ENCODE peak calls at places on chromosomes 5 and 9, in four cellular contexts. One of them, this sample, is unnamed.
A peak's percentile ranks its signal among the peaks of the same experiment; 100 is the strongest.

GRCh38 chr5:177434437-177434836 is 8.0 kb downstream of the GRK6 start:
- DNase-seq in A549: no peak
- DNase-seq in K562: no peak
- DNase-seq in HepG2: no peak
- DNase-seq in this sample: no peak

GRCh38 chr5:61619289-61619688 is 287.2 kb downstream of the ZSWIM6 start:
- DNase-seq in K562: no peak
- DNase-seq in HepG2: no peak
- DNase-seq in A549: no peak
- DNase-seq in this sample: no peak

GRCh38 chr5:10216107-10216506 is 33.6 kb downstream of the ATPSCKMT start:
- DNase-seq in HepG2: no peak
- DNase-seq in A549: no peak
- DNase-seq in K562: no peak
- DNase-seq in this sample: no peak

GRCh38 chr5:149666212-149666852 is 63.8 kb upstream of the PPARGC1B start:
- DNase-seq in K562: peak; percentile 83
- DNase-seq in HepG2: no peak
- DNase-seq in A549: no peak
- DNase-seq in this sample: no peak

GRCh38 chr9:73213300-73213699 is 61.6 kb downstream of the ANXA1 start:
- DNase-seq in A549: no peak
- DNase-seq in K562: no peak
- DNase-seq in HepG2: no peak
- DNase-seq in this sample: no peak

GRCh38 chr5:170329524-170329923 is 31.9 kb upstream of the LCP2 start:
- DNase-seq in HepG2: no peak
- DNase-seq in A549: no peak
- DNase-seq in K562: no peak
- DNase-seq in this sample: no peak

GRCh38 chr5:473344-474192 is 30.6 kb downstream of the EXOC3 start:
- DNase-seq in HepG2: peak; percentile 27
- DNase-seq in A549: peak; percentile 35
- DNase-seq in K562: peak; percentile 53
- DNase-seq in this sample: peak; percentile 34

GRCh38 chr5:30113542-30113941 is 1079.9 kb upstream of the CDH6 start:
- DNase-seq in K562: no peak
- DNase-seq in HepG2: no peak
- DNase-seq in A549: no peak
- DNase-seq in this sample: no peak

GRCh38 chr9:95096807-95097206 is 220.7 kb downstream of the FANCC start:
- DNase-seq in HepG2: peak; percentile 33
- DNase-seq in K562: no peak
- DNase-seq in A549: no peak
- DNase-seq in this sample: no peak

GRCh38 chr9:133471551-133472276 is 7.2 kb downstream of the SLC2A6 start:
- DNase-seq in A549: no peak
- DNase-seq in HepG2: no peak
- DNase-seq in K562: no peak
- DNase-seq in this sample: no peak

GRCh38 chr9:17651725-17652124 is 72.9 kb downstream of the SH3GL2 start:
- DNase-seq in K562: no peak
- DNase-seq in HepG2: no peak
- DNase-seq in A549: no peak
- DNase-seq in this sample: no peak

GRCh38 chr5:126600631-126601511 is at the start of gene PHAX:
- DNase-seq in K562: peak; percentile 89
- DNase-seq in A549: peak; percentile 77
- DNase-seq in HepG2: peak; percentile 60
- DNase-seq in this sample: peak; percentile 84

GRCh38 chr9:113541019-113541900 is 77.7 kb downstream of the RGS3 start:
- DNase-seq in HepG2: peak; percentile 37
- DNase-seq in K562: peak; percentile 90
- DNase-seq in A549: peak; percentile 40
- DNase-seq in this sample: peak; percentile 74

GRCh38 chr5:158165647-158166046 is 306.7 kb upstream of the CLINT1 start:
- DNase-seq in K562: no peak
- DNase-seq in A549: no peak
- DNase-seq in HepG2: no peak
- DNase-seq in this sample: no peak

GRCh38 chr5:463301-463700 is 20.3 kb downstream of the EXOC3 start:
- DNase-seq in A549: no peak
- DNase-seq in K562: no peak
- DNase-seq in HepG2: no peak
- DNase-seq in this sample: no peak

GRCh38 chr5:122915717-122916399 is 70.4 kb downstream of the SNX24 start:
- DNase-seq in HepG2: peak; percentile 13
- DNase-seq in K562: no peak
- DNase-seq in A549: no peak
- DNase-seq in this sample: no peak

GRCh38 chr9:20740304-20740703 is 56.2 kb downstream of the FOCAD start:
- DNase-seq in HepG2: no peak
- DNase-seq in A549: no peak
- DNase-seq in K562: no peak
- DNase-seq in this sample: no peak

GRCh38 chr5:67038817-67039603 is 157.6 kb downstream of the CD180 start:
- DNase-seq in A549: no peak
- DNase-seq in K562: no peak
- DNase-seq in HepG2: peak; percentile 31
- DNase-seq in this sample: no peak

GRCh38 chr9:130664191-130665028 is at the start of gene PRDM12:
- DNase-seq in A549: no peak
- DNase-seq in HepG2: no peak
- DNase-seq in K562: no peak
- DNase-seq in this sample: peak; percentile 63

GRCh38 chr9:5719546-5719945 is 90.6 kb downstream of the RIC1 start:
- DNase-seq in K562: no peak
- DNase-seq in A549: no peak
- DNase-seq in HepG2: no peak
- DNase-seq in this sample: no peak

GRCh38 chr9:35696520-35697215 is 6.9 kb upstream of the TPM2 start:
- DNase-seq in HepG2: peak; percentile 59
- DNase-seq in A549: peak; percentile 80
- DNase-seq in K562: peak; percentile 70
- DNase-seq in this sample: peak; percentile 81

GRCh38 chr5:171965740-171966139 is 40.7 kb downstream of the FBXW11 start:
- DNase-seq in A549: no peak
- DNase-seq in K562: peak; percentile 22
- DNase-seq in HepG2: no peak
- DNase-seq in this sample: no peak

GRCh38 chr5:14901462-14902051 is 30.0 kb upstream of the ANKH start:
- DNase-seq in K562: peak; percentile 38
- DNase-seq in HepG2: no peak
- DNase-seq in A549: no peak
- DNase-seq in this sample: no peak

GRCh38 chr9:113562653-113563381 is 99.3 kb downstream of the RGS3 start:
- DNase-seq in K562: no peak
- DNase-seq in HepG2: no peak
- DNase-seq in A549: no peak
- DNase-seq in this sample: no peak

DNA sequence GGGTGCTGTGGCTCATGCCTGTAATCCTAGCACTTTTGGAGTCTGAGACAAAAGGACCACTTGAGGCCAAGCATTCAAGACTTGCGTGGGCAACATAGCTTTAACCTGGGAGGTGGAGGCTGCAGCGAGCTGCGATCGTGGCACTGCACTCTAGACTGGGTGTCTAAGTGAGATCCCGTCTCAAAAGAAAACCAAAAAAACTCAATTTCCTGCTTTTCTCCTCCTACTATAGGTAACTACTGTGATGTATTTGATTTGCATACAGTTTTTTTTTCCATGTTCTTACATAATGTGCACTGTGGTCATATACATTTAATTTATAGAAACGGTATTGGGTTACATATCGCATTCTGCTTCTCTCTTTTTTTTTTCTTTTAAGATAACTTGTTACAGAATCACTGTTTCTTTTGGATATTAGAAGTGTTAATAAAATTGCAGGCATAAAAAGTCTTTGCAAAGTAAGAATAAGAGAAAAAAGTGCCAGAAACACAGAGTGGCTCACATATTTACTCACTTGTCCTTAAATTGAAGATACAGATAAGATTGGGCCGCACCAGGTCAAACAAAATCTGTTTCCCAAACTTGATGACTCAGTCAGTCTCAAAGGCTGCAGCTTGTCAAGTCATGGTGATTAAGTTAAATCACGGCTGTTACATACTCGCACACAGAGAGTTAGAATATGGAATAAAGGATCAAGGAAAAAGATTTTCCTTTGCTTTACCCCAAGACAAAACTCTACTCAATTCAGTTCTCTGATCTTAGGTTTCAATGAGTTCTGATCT is 2.0 kb upstream of the PTGR1 start:
- DNase-seq in HepG2: peak; percentile 70
- DNase-seq in K562: peak; percentile 32
- DNase-seq in A549: peak; percentile 75
- DNase-seq in this sample: no peak
- TF ChIP-seq NR3C1 in HepG2: no peak
- TF ChIP-seq NR3C1 in K562: no peak
- TF ChIP-seq NR3C1 in A549: no peak
- TF ChIP-seq NR3C1 in this sample: no peak

GRCh38 chr5:141825836-141826560 is 52.2 kb downstream of the PCDH1 start:
- DNase-seq in A549: peak; percentile 69
- DNase-seq in K562: peak; percentile 56
- DNase-seq in HepG2: no peak
- DNase-seq in this sample: no peak
- TF ChIP-seq NR3C1 in A549: no peak
- TF ChIP-seq NR3C1 in K562: no peak
- TF ChIP-seq NR3C1 in HepG2: no peak
- TF ChIP-seq NR3C1 in this sample: no peak

GRCh38 chr5:76504901-76505564 is 101.9 kb downstream of the IQGAP2 start:
- DNase-seq in K562: no peak
- DNase-seq in HepG2: no peak
- DNase-seq in A549: no peak
- DNase-seq in this sample: no peak
- TF ChIP-seq NR3C1 in K562: no peak
- TF ChIP-seq NR3C1 in HepG2: no peak
- TF ChIP-seq NR3C1 in A549: no peak
- TF ChIP-seq NR3C1 in this sample: no peak

DNA sequence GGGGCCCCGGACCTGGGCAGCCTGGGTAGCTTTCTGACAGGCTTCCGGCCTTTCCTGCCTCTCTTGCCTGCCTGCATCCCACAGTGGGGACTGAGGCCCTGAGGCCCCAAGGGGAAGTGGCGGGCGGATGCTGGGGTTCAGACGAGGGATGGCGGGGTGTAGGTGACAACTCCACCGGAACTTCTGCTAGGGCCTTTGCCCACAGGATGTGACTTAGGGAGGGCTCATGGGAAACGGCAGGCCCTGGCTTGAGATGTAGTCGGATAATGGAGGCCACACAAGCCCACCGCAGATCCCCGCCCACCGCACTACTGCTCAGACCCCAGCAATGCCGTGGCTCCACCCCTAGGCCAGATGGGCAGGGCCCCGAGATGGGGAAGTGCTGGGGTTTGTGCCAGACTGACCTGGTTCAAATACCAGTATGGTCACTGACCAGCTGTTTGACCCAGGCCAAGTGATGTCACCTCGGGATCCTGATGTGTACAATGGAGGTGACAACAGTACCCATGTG is 2.7 kb upstream of the CDK9 start:
- DNase-seq in HepG2: no peak
- DNase-seq in K562: no peak
- DNase-seq in A549: no peak
- DNase-seq in this sample: peak; percentile 51
- TF ChIP-seq NR3C1 in HepG2: no peak
- TF ChIP-seq NR3C1 in K562: no peak
- TF ChIP-seq NR3C1 in A549: no peak
- TF ChIP-seq NR3C1 in this sample: no peak

GRCh38 chr5:120151181-120151580 is 312.9 kb upstream of the PRR16 start:
- DNase-seq in K562: no peak
- DNase-seq in A549: no peak
- DNase-seq in HepG2: no peak
- DNase-seq in this sample: no peak

GRCh38 chr5:120155873-120156272 is 308.2 kb upstream of the PRR16 start:
- DNase-seq in HepG2: peak; percentile 20
- DNase-seq in A549: no peak
- DNase-seq in K562: no peak
- DNase-seq in this sample: no peak

GRCh38 chr5:120150770-120151169 is 313.3 kb upstream of the PRR16 start:
- DNase-seq in HepG2: no peak
- DNase-seq in K562: no peak
- DNase-seq in A549: no peak
- DNase-seq in this sample: no peak

GRCh38 chr5:120152472-120152871 is 311.6 kb upstream of the PRR16 start:
- DNase-seq in A549: no peak
- DNase-seq in K562: peak; percentile 6
- DNase-seq in HepG2: no peak
- DNase-seq in this sample: no peak

GRCh38 chr5:120151825-120152224 is 312.3 kb upstream of the PRR16 start:
- DNase-seq in K562: no peak
- DNase-seq in HepG2: no peak
- DNase-seq in A549: no peak
- DNase-seq in this sample: no peak
- TF ChIP-seq NR3C1 in K562: no peak
- TF ChIP-seq NR3C1 in HepG2: no peak
- TF ChIP-seq NR3C1 in A549: no peak
- TF ChIP-seq NR3C1 in this sample: no peak

GRCh38 chr5:42855811-42856210 is 44.1 kb upstream of the SELENOP start:
- DNase-seq in A549: no peak
- DNase-seq in K562: no peak
- DNase-seq in HepG2: no peak
- DNase-seq in this sample: no peak
- TF ChIP-seq NR3C1 in A549: no peak
- TF ChIP-seq NR3C1 in K562: no peak
- TF ChIP-seq NR3C1 in HepG2: no peak
- TF ChIP-seq NR3C1 in this sample: no peak